ENCODE peak calls at places on chromosomes 11 and 22, in four cellular contexts. D is stimulated activated CD4-positive, alpha-beta T cell treated with anti-CD3 and anti-CD28 coated beads, TNF-alpha, amount 100 ng/mL, for 1 hour; X is NCI-H1417; B is effector CD8-positive, alpha-beta T cell. U is an unnamed sample.

GRCh38 chr22:24155597-24156145 is 25.6 kb upstream of the SUSD2 start:
- DNase-seq in D (no peak), X (no peak), B (peak; percentile 49), U (peak; percentile 27)

GRCh38 chr11:78370406-78371172 is 47.0 kb downstream of the GAB2 start:
- DNase-seq in D (no peak), X (no peak), B (no peak), U (no peak)

GRCh38 chr11:133817449-133817848 is 27.9 kb downstream of the SPATA19 start:
- DNase-seq in D (no peak), X (no peak), B (no peak), U (no peak)

GRCh38 chr22:20510811-20511577 is 3.6 kb downstream of the MED15 start:
- DNase-seq in D (no peak), X (no peak), B (no peak), U (no peak)

GRCh38 chr22:46053563-46054090 is 76.7 kb upstream of the WNT7B start:
- DNase-seq in D (no peak), X (peak; percentile 50), B (peak; percentile 47), U (no peak)

GRCh38 chr11:94134651-94135512 is 6.2 kb downstream of the PANX1 start:
- DNase-seq in D (no peak), X (no peak), B (no peak), U (no peak)

GRCh38 chr11:71486320-71486719 is 33.3 kb downstream of the NADSYN1 start:
- DNase-seq in D (no peak), X (no peak), B (no peak), U (no peak)

GRCh38 chr22:17086301-17086700 is 1.5 kb downstream of the IL17RA start:
- DNase-seq in D (no peak), X (no peak), B (no peak), U (no peak)

GRCh38 chr11:59611570-59612565 is 3.7 kb downstream of the OSBP start:
- DNase-seq in D (no peak), X (peak; percentile 75), B (no peak), U (no peak)

GRCh38 chr11:2690261-2690575 is 9.6 kb downstream of the KCNQ1OT1 start:
- DNase-seq in D (no peak), X (no peak), B (no peak), U (no peak)

GRCh38 chr11:118514103-118514502 is 13.2 kb upstream of the TTC36 start:
- DNase-seq in D (no peak), X (no peak), B (no peak), U (no peak)

GRCh38 chr22:44580176-44580575 is 82.1 kb upstream of the RTL6 start:
- DNase-seq in D (no peak), X (no peak), B (no peak), U (no peak)

GRCh38 chr11:111525456-111525855 is 10.9 kb downstream of the HOATZ start:
- DNase-seq in D (no peak), X (no peak), B (no peak), U (no peak)

GRCh38 chr11:44421090-44421675 is 111.2 kb upstream of the ALX4 start:
- DNase-seq in D (no peak), X (no peak), B (no peak), U (no peak)

GRCh38 chr11:118886681-118887111 is 3.0 kb downstream of the CXCR5 start:
- DNase-seq in D (no peak), X (no peak), B (no peak), U (no peak)

GRCh38 chr11:3827434-3828186 is 13.1 kb downstream of the RHOG start:
- DNase-seq in D (no peak), X (no peak), B (no peak), U (no peak)

GRCh38 chr11:73521621-73522020 is 76.3 kb downstream of the FAM168A start:
- DNase-seq in D (no peak), X (no peak), B (no peak), U (no peak)

GRCh38 chr11:65488273-65489058 is 10.4 kb upstream of the MALAT1 start:
- DNase-seq in D (no peak), X (no peak), B (no peak), U (no peak)

GRCh38 chr22:46128606-46129005 is 21.7 kb upstream of the PPARA start:
- DNase-seq in D (no peak), X (no peak), B (no peak), U (no peak)

GRCh38 chr11:5597953-5598352 is 1.5 kb downstream of the TRIM6 start:
- DNase-seq in D (no peak), X (no peak), B (no peak), U (no peak)

GRCh38 chr11:79708319-79708928 is 267.6 kb upstream of the TENM4 start:
- DNase-seq in D (no peak), X (peak; percentile 55), B (no peak), U (no peak)

GRCh38 chr11:69863544-69864200 is 44.5 kb upstream of the FGF3 start:
- DNase-seq in D (no peak), X (no peak), B (no peak), U (no peak)

GRCh38 chr22:36021649-36022048 is 7.0 kb downstream of the RBFOX2 start:
- DNase-seq in D (no peak), X (no peak), B (no peak), U (no peak)

GRCh38 chr11:34380696-34381095 is 22.9 kb upstream of the ABTB2 start:
- DNase-seq in D (no peak), X (no peak), B (no peak), U (no peak)

GRCh38 chr11:68750197-68750987 is 928 bp downstream of the TESMIN start:
- DNase-seq in D (no peak), X (no peak), B (no peak), U (peak; percentile 5)

GRCh38 chr11:15526859-15527450 is 412.2 kb downstream of the INSC start:
- DNase-seq in D (no peak), X (no peak), B (no peak), U (no peak)

GRCh38 chr11:94171693-94172440 is 43.2 kb downstream of the PANX1 start:
- DNase-seq in D (no peak), X (no peak), B (no peak), U (no peak)

GRCh38 chr22:31313366-31314147 is 21.3 kb upstream of the PIK3IP1 start:
- DNase-seq in D (peak; percentile 34), X (peak; percentile 42), B (peak; percentile 48), U (peak; percentile 43)

U was measured in activated T-helper 1 cell treated with Interleukin-2 at 50 U/mL for 16 hours.